ENCODE peak calls at places on chromosomes 11 and 22, in seven cellular contexts. U is heart left ventricle, W is HT1080, Q is ecto neural progenitor cell, E is DMS153, H is ovary, T is retina. D is an unnamed sample.

GRCh38 chr11:69752890-69753289 is 22.3 kb downstream of the FGF4 start:
- DNase-seq in U (no peak), W (no peak), Q (no peak), E (no peak), H (no peak), T (no peak), D (no peak)

GRCh38 chr22:50304528-50305392 is 2.7 kb downstream of the PLXNB2 start:
- DNase-seq in U (peak), W (peak), Q (no peak), E (no peak), H (no peak), T (no peak), D (peak)

GRCh38 chr11:70735976-70736375 is 337.6 kb downstream of the CTTN start:
- DNase-seq in U (no peak), W (no peak), Q (no peak), E (no peak), H (no peak), T (no peak), D (no peak)

GRCh38 chr11:60633645-60634044 is 65.8 kb upstream of the MS4A8 start:
- DNase-seq in U (no peak), W (no peak), Q (no peak), E (no peak), H (no peak), T (no peak), D (no peak)

GRCh38 chr22:17778412-17778976 is 4.2 kb upstream of the BID start:
- DNase-seq in U (no peak), W (no peak), Q (no peak), E (no peak), H (no peak), T (no peak), D (peak)

GRCh38 chr11:29641201-29641600 is 375.6 kb downstream of the KCNA4 start:
- DNase-seq in U (no peak), W (peak), Q (no peak), E (no peak), H (no peak), T (no peak), D (no peak)

GRCh38 chr11:19995131-19995530 is 165.1 kb downstream of the DBX1 start:
- DNase-seq in U (no peak), W (peak), Q (no peak), E (no peak), H (no peak), T (no peak), D (peak)

GRCh38 chr11:31652528-31652927 is 143.0 kb downstream of the ELP4 start:
- DNase-seq in U (no peak), W (no peak), Q (no peak), E (no peak), H (no peak), T (no peak), D (no peak)

GRCh38 chr11:30801357-30801756 is 215.2 kb upstream of the MPPED2 start:
- DNase-seq in U (no peak), W (no peak), Q (no peak), E (no peak), H (no peak), T (no peak), D (no peak)

GRCh38 chr11:119538748-119539147 is 115.8 kb upstream of the THY1 start:
- DNase-seq in U (no peak), W (no peak), Q (no peak), E (no peak), H (no peak), T (no peak), D (no peak)

GRCh38 chr11:65014146-65014960 is at the start of gene ARL2:
- DNase-seq in U (no peak), W (no peak), Q (no peak), E (peak), H (no peak), T (no peak), D (no peak)

GRCh38 chr22:46879083-46879482 is 116.6 kb downstream of the TBC1D22A start:
- DNase-seq in U (no peak), W (no peak), Q (no peak), E (no peak), H (no peak), T (no peak), D (peak)

GRCh38 chr11:94400075-94400838 is 962 bp downstream of the GPR83 start:
- DNase-seq in U (no peak), W (no peak), Q (no peak), E (no peak), H (no peak), T (peak), D (no peak)

GRCh38 chr11:114478768-114479167 is 39.5 kb downstream of the REXO2 start:
- DNase-seq in U (no peak), W (peak), Q (no peak), E (no peak), H (no peak), T (no peak), D (no peak)

GRCh38 chr11:69948256-69949141 is 129.3 kb upstream of the FGF3 start:
- DNase-seq in U (no peak), W (peak), Q (no peak), E (no peak), H (no peak), T (peak), D (no peak)

GRCh38 chr11:95991545-95991944 is 67.6 kb upstream of the MTMR2 start:
- DNase-seq in U (no peak), W (no peak), Q (no peak), E (no peak), H (no peak), T (no peak), D (no peak)

GRCh38 chr11:68021167-68021787 is 9.2 kb upstream of the NDUFS8 start:
- DNase-seq in U (no peak), W (peak), Q (peak), E (no peak), H (no peak), T (no peak), D (no peak)

GRCh38 chr22:46686221-46686872 is 51.7 kb downstream of the CERK start:
- DNase-seq in U (peak), W (no peak), Q (no peak), E (no peak), H (peak), T (no peak), D (peak)

GRCh38 chr11:108565653-108566052 is 27.9 kb downstream of the EXPH5 start:
- DNase-seq in U (no peak), W (no peak), Q (no peak), E (no peak), H (no peak), T (no peak), D (no peak)

GRCh38 chr11:7573558-7574296 is 59.9 kb downstream of the PPFIBP2 start:
- DNase-seq in U (no peak), W (no peak), Q (no peak), E (no peak), H (no peak), T (no peak), D (no peak)

GRCh38 chr11:69493931-69494821 is 12.7 kb downstream of the LINC01488 start:
- DNase-seq in U (no peak), W (no peak), Q (no peak), E (no peak), H (no peak), T (peak), D (no peak)

GRCh38 chr11:2893935-2894334 is 8.4 kb upstream of the CDKN1C start:
- DNase-seq in U (no peak), W (no peak), Q (no peak), E (no peak), H (no peak), T (no peak), D (no peak)

GRCh38 chr11:118623291-118623655 is 15.9 kb downstream of the PHLDB1 start:
- DNase-seq in U (no peak), W (peak), Q (no peak), E (peak), H (no peak), T (no peak), D (no peak)

GRCh38 chr11:1533342-1533725 is 38.7 kb downstream of the DUSP8 start:
- DNase-seq in U (no peak), W (no peak), Q (no peak), E (no peak), H (no peak), T (no peak), D (peak)

GRCh38 chr22:36587289-36588154 is 58.6 kb upstream of the EIF3D start:
- DNase-seq in U (no peak), W (peak), Q (no peak), E (no peak), H (no peak), T (no peak), D (no peak)

GRCh38 chr11:44680982-44681597 is 45.7 kb upstream of the TSPAN18 start:
- DNase-seq in U (no peak), W (no peak), Q (no peak), E (no peak), H (no peak), T (no peak), D (no peak)

GRCh38 chr22:17084554-17085276 is at the start of gene IL17RA:
- DNase-seq in U (peak), W (peak), Q (peak), E (peak), H (peak), T (peak), D (peak)

GRCh38 chr11:45091563-45092392 is 54.7 kb upstream of the PRDM11 start:
- DNase-seq in U (no peak), W (no peak), Q (no peak), E (peak), H (no peak), T (no peak), D (peak)

GRCh38 chr22:36998620-36999351 is 20.5 kb downstream of the TST start:
- DNase-seq in U (no peak), W (peak), Q (no peak), E (no peak), H (no peak), T (no peak), D (no peak)

GRCh38 chr11:72574046-72574445 is 100.2 kb downstream of the PDE2A start:
- DNase-seq in U (no peak), W (no peak), Q (no peak), E (no peak), H (no peak), T (no peak), D (no peak)

GRCh38 chr11:65611028-65611757 is 2.8 kb downstream of the MAP3K11 start:
- DNase-seq in U (peak), W (peak), Q (no peak), E (no peak), H (no peak), T (no peak), D (peak)

GRCh38 chr11:134800826-134801225 is 388.8 kb upstream of the B3GAT1 start:
- DNase-seq in U (no peak), W (no peak), Q (no peak), E (no peak), H (no peak), T (peak), D (no peak)

GRCh38 chr22:23591203-23591791 is 11.2 kb upstream of the IGLL1 start:
- DNase-seq in U (peak), W (peak), Q (peak), E (no peak), H (peak), T (peak), D (peak)

D was measured in right cardiac atrium.